ENCODE peak calls at places on chromosomes 12 and 14, in six cellular contexts. K, W, G, C, M and O are unnamed samples.

GRCh38 chr12:45732936-45733335 is 3.4 kb downstream of the ARID2 start:
- DNase-seq in K (no peak), W (no peak), G (no peak), C (no peak), M (no peak), O (no peak)

GRCh38 chr14:103745424-103745823 is 29.8 kb downstream of the ZFYVE21 start:
- DNase-seq in K (no peak), W (no peak), G (no peak), C (no peak), M (no peak), O (no peak)

GRCh38 chr12:27331299-27331926 is 1.2 kb upstream of the BMAL2 start:
- DNase-seq in K (no peak), W (no peak), G (peak), C (no peak), M (peak), O (no peak)

GRCh38 chr12:57235012-57235727 is 5.7 kb downstream of the SHMT2 start:
- DNase-seq in K (no peak), W (no peak), G (no peak), C (peak), M (peak), O (no peak)

GRCh38 chr12:109827566-109828550 is 5.3 kb downstream of the TRPV4 start:
- DNase-seq in K (no peak), W (no peak), G (no peak), C (peak), M (no peak), O (no peak)

GRCh38 chr12:91958816-91959215 is 186.8 kb downstream of the BTG1 start:
- DNase-seq in K (no peak), W (no peak), G (peak), C (no peak), M (no peak), O (no peak)

GRCh38 chr14:91839754-91840153 is 27.6 kb downstream of the TC2N start:
- DNase-seq in K (no peak), W (no peak), G (no peak), C (no peak), M (no peak), O (no peak)

GRCh38 chr14:32077081-32078029 is at the start of gene ARHGAP5:
- DNase-seq in K (peak), W (peak), G (no peak), C (no peak), M (peak), O (peak)

GRCh38 chr14:70567791-70568190 is 32.7 kb downstream of the MED6 start:
- DNase-seq in K (no peak), W (no peak), G (no peak), C (no peak), M (no peak), O (no peak)

GRCh38 chr12:95413576-95413975 is 60.4 kb upstream of the METAP2 start:
- DNase-seq in K (no peak), W (no peak), G (peak), C (no peak), M (no peak), O (no peak)

GRCh38 chr12:12859690-12860089 is 31.7 kb upstream of the GPRC5A start:
- DNase-seq in K (no peak), W (no peak), G (no peak), C (no peak), M (no peak), O (no peak)

GRCh38 chr12:122001379-122002209 is 20.1 kb upstream of the BCL7A start:
- DNase-seq in K (peak), W (no peak), G (no peak), C (no peak), M (no peak), O (peak)

GRCh38 chr12:89390802-89391673 is 38.7 kb upstream of the DUSP6 start:
- DNase-seq in K (no peak), W (no peak), G (no peak), C (no peak), M (no peak), O (no peak)

GRCh38 chr12:12661086-12661485 is 34.9 kb downstream of the GPR19 start:
- DNase-seq in K (no peak), W (no peak), G (peak), C (no peak), M (no peak), O (no peak)

GRCh38 chr12:120257041-120257821 is 8.3 kb downstream of the PXN start:
- DNase-seq in K (peak), W (no peak), G (peak), C (peak), M (peak), O (no peak)

GRCh38 chr14:22552827-22553076 is 36.3 kb downstream of the DAD1 start:
- DNase-seq in K (no peak), W (no peak), G (no peak), C (no peak), M (no peak), O (no peak)

GRCh38 chr14:64800000-64800399 is 79.7 kb downstream of the SPTB start:
- DNase-seq in K (peak), W (no peak), G (no peak), C (peak), M (no peak), O (no peak)

GRCh38 chr14:52124791-52125661 is 56.2 kb upstream of the NID2 start:
- DNase-seq in K (no peak), W (no peak), G (no peak), C (no peak), M (no peak), O (no peak)

GRCh38 chr12:124390442-124391116 is 95.7 kb downstream of the RFLNA start:
- DNase-seq in K (no peak), W (no peak), G (no peak), C (peak), M (peak), O (no peak)

GRCh38 chr14:38309522-38310262 is 53.8 kb upstream of the CLEC14A start:
- DNase-seq in K (no peak), W (no peak), G (no peak), C (no peak), M (no peak), O (no peak)

GRCh38 chr14:59451849-59452248 is 13.3 kb downstream of the GPR135 start:
- DNase-seq in K (no peak), W (no peak), G (no peak), C (no peak), M (no peak), O (no peak)

GRCh38 chr14:66624319-66624937 is 116.5 kb downstream of the GPHN start:
- DNase-seq in K (peak), W (no peak), G (no peak), C (peak), M (no peak), O (peak)